ENCODE peak calls at places on chromosome 11, in eight cellular contexts. O is tibial artery; T is GM20000; L is HuH-7.5; N is GM23248; F is CD8-positive, alpha-beta T cell; H is activated T-helper 1 cell treated with anti-CD3 and anti-CD28 coated beads, Interleukin-12 subunit alpha, Interleukin-12 subunit beta, Interleukin-2, Interleukin-4 antibody, amounts not matched to agents 30 ng/mL and 10 ng/mL and 1 ng/mL, durations not matched to agents 14 hours and 24 hours and 36 hours; W is NCI-H524. I is an unnamed sample.

GRCh38 chr11:45110562-45110961 is 35.9 kb upstream of the PRDM11 start:
- DNase-seq in O (no peak), T (peak; percentile 69), L (peak; percentile 34), N (peak; percentile 75), F (no peak), H (no peak), W (peak; percentile 49), I (no peak)

GRCh38 chr11:67014343-67014742 is 8.6 kb upstream of the SYT12 start:
- DNase-seq in O (no peak), T (no peak), L (no peak), N (no peak), F (no peak), H (no peak), W (no peak), I (no peak)

GRCh38 chr11:74683279-74683871 is 47.9 kb downstream of the CHRDL2 start:
- DNase-seq in O (no peak), T (peak; percentile 47), L (peak; percentile 36), N (peak; percentile 70), F (no peak), H (no peak), W (no peak), I (no peak)

GRCh38 chr11:131609317-131609716 is 238.9 kb downstream of the NTM start:
- DNase-seq in O (no peak), T (peak; percentile 22), L (no peak), N (peak; percentile 96), F (no peak), H (no peak), W (no peak), I (no peak)

GRCh38 chr11:121091492-121092179 is 9.4 kb upstream of the TECTA start:
- DNase-seq in O (no peak), T (no peak), L (no peak), N (no peak), F (no peak), H (no peak), W (no peak), I (no peak)

GRCh38 chr11:76609736-76610370 is 60.7 kb downstream of the LRRC32 start:
- DNase-seq in O (no peak), T (no peak), L (no peak), N (peak; percentile 39), F (no peak), H (no peak), W (no peak), I (no peak)

GRCh38 chr11:3169235-3169951 is 4.3 kb upstream of the OSBPL5 start:
- DNase-seq in O (peak; percentile 90), T (no peak), L (no peak), N (peak; percentile 91), F (no peak), H (no peak), W (no peak), I (no peak)

GRCh38 chr11:9527481-9528140 is 45.9 kb upstream of the WEE1 start:
- DNase-seq in O (no peak), T (no peak), L (no peak), N (peak; percentile 91), F (no peak), H (no peak), W (no peak), I (no peak)

GRCh38 chr11:93784935-93785360 is 866 bp downstream of the MED17 start:
- DNase-seq in O (no peak), T (no peak), L (no peak), N (peak; percentile 26), F (no peak), H (no peak), W (no peak), I (no peak)

GRCh38 chr11:65973439-65974110 is 12.0 kb downstream of the SART1 start:
- DNase-seq in O (no peak), T (no peak), L (no peak), N (peak; percentile 68), F (no peak), H (no peak), W (no peak), I (no peak)

GRCh38 chr11:69417211-69418085 is 64.0 kb upstream of the LINC01488 start:
- DNase-seq in O (no peak), T (no peak), L (no peak), N (no peak), F (no peak), H (no peak), W (no peak), I (no peak)

GRCh38 chr11:75563978-75564552 is 2.0 kb downstream of the SERPINH1 start:
- DNase-seq in O (peak; percentile 89), T (no peak), L (no peak), N (peak; percentile 97), F (no peak), H (no peak), W (no peak), I (no peak)

GRCh38 chr11:82796970-82797594 is 63.4 kb upstream of the FAM181B start:
- DNase-seq in O (no peak), T (no peak), L (no peak), N (no peak), F (no peak), H (no peak), W (no peak), I (no peak)

GRCh38 chr11:73889019-73889418 is 12.2 kb downstream of the PAAF1 start:
- DNase-seq in O (no peak), T (no peak), L (no peak), N (peak; percentile 67), F (no peak), H (no peak), W (no peak), I (no peak)

GRCh38 chr11:10192036-10192435 is 102.0 kb downstream of the SBF2 start:
- DNase-seq in O (no peak), T (no peak), L (no peak), N (no peak), F (no peak), H (no peak), W (no peak), I (no peak)

GRCh38 chr11:118673361-118674093 is 5.9 kb downstream of the TREH start:
- DNase-seq in O (peak; percentile 13), T (no peak), L (no peak), N (no peak), F (no peak), H (no peak), W (no peak), I (no peak)

GRCh38 chr11:106999203-106999602 is 19.1 kb downstream of the GUCY1A2 start:
- DNase-seq in O (no peak), T (no peak), L (no peak), N (peak; percentile 38), F (no peak), H (no peak), W (no peak), I (no peak)

GRCh38 chr11:60897496-60897895 is 8.9 kb downstream of the PRPF19 start:
- DNase-seq in O (no peak), T (no peak), L (no peak), N (no peak), F (no peak), H (no peak), W (no peak), I (no peak)